ENCODE peak calls at places on chromosomes 6 and 20, in nine cellular contexts. Z, E, N, G, V, S, O, D and L are unnamed samples.

GRCh38 chr6:35922139-35922554 is 1.2 kb upstream of the SRPK1 start:
- DNase-seq in N (no peak), G (no peak), O (no peak), D (no peak), E (no peak), V (no peak), Z (no peak), S (no peak), L (no peak)

GRCh38 chr6:73521351-73522254 is 771 bp upstream of the EEF1A1 start:
- DNase-seq in O (peak), D (peak), N (peak), E (peak), Z (peak), V (no peak), S (no peak), G (peak), L (peak)

GRCh38 chr20:46260480-46260879 is 47.8 kb downstream of the CDH22 start:
- DNase-seq in Z (no peak), S (no peak), O (peak), G (no peak), V (no peak), N (no peak), D (no peak), E (no peak), L (no peak)

GRCh38 chr6:111602481-111603404 is 2.9 kb downstream of the TRAF3IP2 start:
- DNase-seq in O (peak), Z (peak), V (no peak), E (peak), N (no peak), G (peak), D (peak), S (no peak), L (no peak)

GRCh38 chr6:42929928-42930360 is 664 bp downstream of the CNPY3 start:
- DNase-seq in N (no peak), E (peak), Z (peak), S (no peak), G (peak), D (peak), O (peak), V (peak), L (no peak)

GRCh38 chr6:26272171-26272631 is 92.8 kb upstream of the BTN3A2 start:
- DNase-seq in S (peak), D (peak), Z (peak), E (no peak), V (peak), G (no peak), O (no peak), N (no peak), L (no peak)

GRCh38 chr6:111718326-111718725 is 112.6 kb upstream of the TRAF3IP2 start:
- DNase-seq in O (no peak), E (no peak), G (no peak), S (no peak), N (no peak), D (no peak), V (no peak), Z (no peak), L (no peak)

GRCh38 chr20:674936-675452 is 608 bp downstream of the SCRT2 start:
- DNase-seq in Z (no peak), O (no peak), V (no peak), D (no peak), S (no peak), N (no peak), G (no peak), E (no peak), L (no peak)

GRCh38 chr6:163209005-163209404 is 205.5 kb upstream of the QKI start:
- DNase-seq in E (no peak), N (no peak), O (no peak), D (no peak), Z (peak), S (no peak), G (no peak), V (no peak), L (no peak)

GRCh38 chr6:158284340-158285210 is 27.7 kb upstream of the TULP4 start:
- DNase-seq in O (peak), Z (peak), N (peak), S (no peak), G (peak), V (no peak), D (no peak), E (peak), L (peak)

GRCh38 chr20:18252597-18253451 is 35.5 kb upstream of the ZNF133 start:
- DNase-seq in D (no peak), V (no peak), G (no peak), N (peak), O (no peak), S (no peak), Z (no peak), E (peak), L (no peak)

GRCh38 chr6:23980965-23981364 is 145.1 kb upstream of the NRSN1 start:
- DNase-seq in D (no peak), S (no peak), E (peak), O (no peak), G (no peak), V (no peak), N (no peak), Z (no peak), L (no peak)

GRCh38 chr20:19757487-19757972 is 528 bp upstream of the RIN2 start:
- DNase-seq in V (no peak), E (peak), D (peak), G (peak), Z (peak), S (peak), N (peak), O (peak), L (no peak)

GRCh38 chr20:56348306-56348695 is 10.5 kb upstream of the FAM210B start:
- DNase-seq in O (no peak), G (no peak), D (no peak), N (no peak), V (no peak), Z (no peak), E (no peak), S (no peak), L (no peak)

GRCh38 chr6:144064402-144064830 is 31.0 kb downstream of the SF3B5 start:
- DNase-seq in E (no peak), S (peak), Z (peak), D (peak), G (peak), V (peak), O (no peak), N (no peak), L (no peak)

GRCh38 chr6:170224694-170225660 is 65.9 kb downstream of the DLL1 start:
- DNase-seq in S (no peak), N (no peak), O (no peak), V (no peak), Z (peak), G (peak), E (peak), D (peak), L (no peak)

GRCh38 chr6:144365176-144365710 is 80.1 kb downstream of the UTRN start:
- DNase-seq in Z (no peak), V (no peak), G (no peak), N (no peak), D (no peak), E (no peak), S (no peak), O (peak), L (no peak)

GRCh38 chr20:49914310-49915117 is 815 bp downstream of the SPATA2 start:
- DNase-seq in D (no peak), V (no peak), E (no peak), O (no peak), G (no peak), N (no peak), S (no peak), Z (no peak), L (no peak)

GRCh38 chr6:36847152-36847551 is 7.9 kb upstream of the CPNE5 start:
- DNase-seq in G (no peak), S (no peak), D (no peak), V (no peak), E (no peak), N (no peak), Z (no peak), O (no peak), L (no peak)

GRCh38 chr6:2731281-2731909 is 19.3 kb downstream of the MYLK4 start:
- DNase-seq in E (peak), O (no peak), Z (no peak), N (no peak), V (no peak), G (no peak), D (no peak), S (no peak), L (no peak)

GRCh38 chr6:7542065-7542877 is 800 bp downstream of the DSP start:
- DNase-seq in S (peak), E (no peak), G (peak), Z (peak), V (no peak), O (no peak), D (no peak), N (peak), L (no peak)

GRCh38 chr20:535958-536357 is 7.6 kb downstream of the CSNK2A1 start:
- DNase-seq in N (no peak), O (no peak), G (no peak), V (no peak), S (no peak), E (no peak), Z (no peak), D (no peak), L (no peak)

GRCh38 chr20:35344354-35344837 is 52.2 kb upstream of the FAM83C start:
- DNase-seq in Z (no peak), S (peak), N (peak), E (peak), O (peak), G (peak), D (no peak), V (no peak), L (peak)

GRCh38 chr6:87200469-87201174 is 45.3 kb downstream of the ZNF292 start:
- DNase-seq in V (no peak), D (peak), E (no peak), S (no peak), Z (no peak), O (peak), G (peak), N (no peak), L (peak)

GRCh38 chr6:95203153-95203754 is 374.1 kb upstream of the MANEA start:
- DNase-seq in O (no peak), S (no peak), N (peak), Z (peak), D (no peak), G (peak), E (peak), V (no peak), L (no peak)

GRCh38 chr6:83711958-83712357 is 3.1 kb upstream of the SNAP91 start:
- DNase-seq in D (no peak), G (no peak), N (no peak), Z (no peak), E (no peak), S (no peak), V (no peak), O (no peak), L (no peak)

GRCh38 chr20:31738729-31739549 is at the start of gene TPX2:
- DNase-seq in V (peak), G (peak), E (peak), O (peak), Z (peak), N (peak), S (peak), D (peak), L (peak)

GRCh38 chr6:110656492-110656891 is 158.8 kb downstream of the CDK19 start:
- DNase-seq in O (no peak), S (no peak), E (no peak), V (no peak), Z (no peak), N (no peak), G (no peak), D (no peak), L (no peak)

GRCh38 chr6:96013531-96013930 is 2.2 kb upstream of the FUT9 start:
- DNase-seq in E (no peak), S (no peak), N (no peak), V (no peak), D (no peak), Z (no peak), O (no peak), G (no peak), L (no peak)

DNA sequence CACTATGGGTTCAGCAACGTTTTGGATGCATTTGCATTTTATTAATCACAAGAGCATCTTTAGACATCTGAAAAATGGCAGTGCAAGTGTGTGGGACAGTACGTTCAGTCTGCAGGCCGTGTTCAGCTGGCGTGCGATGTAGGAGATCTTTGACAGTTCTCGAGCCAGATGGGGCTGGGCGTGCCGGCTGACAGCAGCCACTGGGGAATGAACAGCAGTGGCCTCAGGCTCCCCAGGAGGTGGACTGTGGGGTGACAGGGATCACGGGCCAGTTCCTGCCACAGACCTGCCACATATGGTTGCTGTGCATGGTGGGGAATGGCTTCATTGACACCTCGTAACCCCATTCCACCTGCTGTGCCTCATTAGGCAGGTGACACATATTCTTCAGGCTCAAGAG is 16.4 kb upstream of the MLN start:
- DNase-seq in S (no peak), O (no peak), V (no peak), E (no peak), G (peak), N (no peak), Z (no peak), D (no peak), L (no peak)
- TF ChIP-seq CTCF in S (no peak), O (no peak), V (no peak), E (no peak), G (no peak), N (no peak), Z (no peak), D (no peak), L (no peak)

GRCh38 chr20:59006167-59006863 is 739 bp downstream of the CTSZ start:
- DNase-seq in O (peak), S (no peak), E (no peak), D (peak), N (no peak), G (peak), Z (no peak), V (no peak), L (no peak)

GRCh38 chr20:59005523-59006166 is 1.4 kb downstream of the CTSZ start:
- DNase-seq in Z (no peak), S (no peak), E (no peak), V (no peak), D (peak), G (no peak), O (no peak), N (no peak), L (no peak)

GRCh38 chr20:59007758-59008511 is 881 bp upstream of the CTSZ start:
- DNase-seq in O (no peak), G (no peak), V (no peak), S (no peak), Z (no peak), D (peak), E (no peak), N (no peak), L (no peak)

GRCh38 chr20:59008715-59009336 is 1.8 kb upstream of the CTSZ start:
- DNase-seq in N (no peak), G (no peak), E (no peak), O (no peak), D (peak), V (no peak), S (no peak), Z (no peak), L (no peak)

GRCh38 chr20:59006864-59007757 is at the start of gene CTSZ:
- DNase-seq in D (peak), Z (peak), S (peak), E (no peak), O (peak), N (peak), V (no peak), G (peak), L (no peak)
- H3K4me3 ChIP-seq in D (peak), Z (peak), S (peak), E (peak), O (peak), N (peak), V (peak), G (peak), L (peak)

GRCh38 chr6:67935976-67936477 is 699.1 kb upstream of the ADGRB3 start:
- DNase-seq in E (no peak), D (no peak), V (no peak), S (no peak), Z (no peak), O (no peak), G (no peak), N (no peak), L (no peak)

GRCh38 chr6:67933278-67933677 is 701.8 kb upstream of the ADGRB3 start:
- DNase-seq in E (no peak), V (no peak), O (no peak), Z (no peak), N (peak), S (no peak), D (no peak), G (no peak), L (no peak)
- TF ChIP-seq CTCF in E (no peak), V (no peak), O (no peak), Z (no peak), N (no peak), S (no peak), D (no peak), G (no peak), L (no peak)

GRCh38 chr6:27295301-27296079 is 16.6 kb downstream of the POM121L2 start:
- DNase-seq in Z (peak), O (peak), D (no peak), G (peak), V (no peak), N (peak), S (no peak), E (peak), L (peak)
- H3K4me3 ChIP-seq in Z (peak), O (peak), D (no peak), G (peak), V (no peak), N (peak), S (no peak), E (peak), L (peak)